ENCODE peak calls at places on chromosomes 16 and 17, in six cellular contexts. M is IMR-90, U is H1, D is K562, P is SK-N-SH, L is GM12878. A is an unnamed sample.

GRCh38 chr17:3801043-3801746 is at the start of gene ITGAE:
- DNase-seq in D (no peak), L (no peak), M (no peak), U (no peak), P (no peak), A (no peak)

GRCh38 chr17:19800571-19800970 is 52.5 kb upstream of the ALDH3A1 start:
- DNase-seq in D (no peak), U (no peak), M (no peak), P (no peak), L (no peak), A (no peak)

GRCh38 chr16:24737391-24737871 is 8.0 kb downstream of the TNRC6A start:
- DNase-seq in U (no peak), M (peak), D (no peak), L (no peak), P (no peak), A (no peak)

GRCh38 chr17:37519241-37519985 is 29.7 kb downstream of the DUSP14 start:
- DNase-seq in M (peak), L (no peak), U (no peak), P (no peak), D (peak), A (no peak)

GRCh38 chr17:82097187-82097918 is 683 bp downstream of the FASN start:
- DNase-seq in L (no peak), U (no peak), P (peak), M (peak), D (peak), A (peak)

GRCh38 chr16:57501492-57501891 is 15.2 kb upstream of the DOK4 start:
- DNase-seq in M (no peak), P (no peak), L (no peak), U (no peak), D (no peak), A (no peak)

GRCh38 chr17:69944406-69944805 is 130.6 kb upstream of the KCNJ16 start:
- DNase-seq in U (no peak), P (no peak), M (no peak), D (no peak), L (no peak), A (no peak)

GRCh38 chr16:77794586-77794985 is 6.2 kb downstream of the VAT1L start:
- DNase-seq in L (no peak), D (no peak), M (peak), U (no peak), P (no peak), A (no peak)

GRCh38 chr16:30651124-30652004 is 604 bp downstream of the PRR14 start:
- DNase-seq in L (no peak), D (peak), U (no peak), M (peak), P (peak), A (peak)

GRCh38 chr17:45224671-45225050 is 3.0 kb downstream of the FMNL1 start:
- DNase-seq in U (no peak), L (no peak), P (no peak), D (no peak), M (no peak), A (no peak)

GRCh38 chr16:85275533-85276249 is 163.4 kb upstream of the CIBAR2 start:
- DNase-seq in M (peak), P (peak), L (no peak), U (no peak), D (peak), A (peak)

GRCh38 chr17:68182940-68183551 is 64.8 kb upstream of the AMZ2 start:
- DNase-seq in M (no peak), D (peak), L (no peak), U (no peak), P (no peak), A (no peak)

GRCh38 chr16:24975428-24975889 is 39.7 kb downstream of the ARHGAP17 start:
- DNase-seq in U (no peak), P (no peak), L (peak), M (peak), D (no peak), A (peak)

GRCh38 chr17:69883139-69883538 is 191.9 kb upstream of the KCNJ16 start:
- DNase-seq in U (no peak), D (no peak), M (no peak), L (no peak), P (no peak), A (no peak)

GRCh38 chr16:1492082-1492922 is 858 bp upstream of the TELO2 start:
- DNase-seq in D (no peak), P (no peak), M (no peak), L (no peak), U (no peak), A (no peak)

GRCh38 chr16:1494129-1494640 is 1.0 kb downstream of the TELO2 start:
- DNase-seq in L (no peak), U (peak), D (peak), M (peak), P (peak), A (peak)

GRCh38 chr16:1494711-1495110 is 1.6 kb downstream of the TELO2 start:
- DNase-seq in L (no peak), U (no peak), M (peak), P (no peak), D (no peak), A (no peak)

GRCh38 chr16:1492923-1493745 is at the start of gene TELO2:
- DNase-seq in M (peak), U (peak), D (peak), L (no peak), P (peak), A (peak)

DNA sequence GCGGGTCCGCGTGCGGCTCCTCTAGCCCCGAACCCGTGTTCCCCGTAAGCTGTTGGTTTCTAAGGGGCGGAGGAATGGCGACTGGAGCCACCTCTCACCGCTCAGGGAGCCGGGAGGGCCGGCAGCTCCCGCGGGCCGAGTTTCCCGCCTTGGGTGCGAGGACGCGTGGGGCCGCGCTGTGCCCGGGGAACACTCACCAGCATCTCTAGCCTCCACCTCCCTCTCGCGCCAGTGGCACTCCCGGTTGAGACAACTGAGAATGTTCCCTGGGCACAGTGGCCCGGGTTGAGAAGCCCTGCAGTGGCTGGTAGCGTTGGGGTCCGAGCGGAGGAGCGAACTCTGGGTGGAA is 560 bp downstream of the TELO2 start:
- DNase-seq in P (no peak), M (no peak), L (no peak), D (no peak), U (no peak), A (peak)
- H3K4me3 ChIP-seq in P (peak), M (peak), L (peak), D (peak), U (peak), A (peak)

DNA sequence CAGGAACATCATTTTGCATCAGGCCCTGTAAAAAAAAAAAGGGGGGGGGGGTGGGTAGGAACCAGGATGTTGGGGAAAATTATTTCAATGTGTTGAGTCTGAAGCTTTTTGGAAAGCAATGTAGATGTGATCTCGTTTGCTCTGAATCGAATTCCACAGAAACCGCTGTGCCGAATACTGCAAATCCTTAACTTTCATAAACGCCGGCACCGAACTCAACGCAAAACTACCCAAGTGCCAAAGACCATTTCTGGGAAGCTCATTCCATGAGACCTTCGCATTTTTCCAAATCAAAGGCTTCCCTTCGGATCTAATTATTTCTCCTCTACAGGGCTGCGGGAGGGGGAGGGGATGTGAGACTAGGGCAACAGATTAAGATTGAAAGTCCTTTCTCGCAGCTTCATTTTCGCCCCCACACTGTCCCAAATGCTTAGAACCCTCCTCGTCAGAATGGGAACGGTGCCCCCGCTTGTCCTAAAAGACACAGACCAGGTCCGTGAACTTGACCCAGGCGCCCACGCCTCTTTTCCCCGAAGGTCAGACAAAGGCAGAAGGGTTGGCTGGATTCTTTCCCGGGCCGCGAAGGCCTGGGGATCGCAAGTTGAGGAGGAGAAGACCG is 4.0 kb downstream of the PRAC1 start:
- DNase-seq in U (no peak), D (no peak), P (no peak), L (no peak), M (no peak), A (no peak)
- TF ChIP-seq USF2 in U (no peak), D (no peak), P (no peak), L (no peak), M (no peak), A (no peak)

GRCh38 chr16:54932737-54933254 is 2.1 kb downstream of the IRX5 start:
- DNase-seq in U (no peak), D (no peak), P (no peak), M (no peak), L (no peak), A (no peak)
- H3K4me3 ChIP-seq in U (peak), D (no peak), P (no peak), M (no peak), L (no peak), A (no peak)

GRCh38 chr16:86987746-86988670 is 329.2 kb downstream of the C16orf95 start:
- DNase-seq in D (no peak), U (no peak), L (no peak), P (no peak), M (no peak), A (no peak)
- TF ChIP-seq USF2 in D (no peak), U (no peak), L (no peak), P (no peak), M (no peak), A (no peak)

GRCh38 chr17:59329558-59330313 is 1.7 kb upstream of the YPEL2 start:
- DNase-seq in U (peak), P (peak), L (peak), D (peak), M (peak), A (peak)
- H3K4me3 ChIP-seq in U (no peak), P (no peak), L (no peak), D (no peak), M (no peak), A (peak)

A was measured in A549.